ENCODE peak calls at places on chromosomes 13 and 19, in eight cellular contexts. N, M, J, Y, O, W, Z and K are unnamed samples.

GRCh38 chr19:14337510-14337909 is 43.7 kb upstream of the ADGRE5 start:
- DNase-seq in N (no peak), M (no peak), J (no peak), Y (no peak), O (no peak), W (no peak), Z (peak), K (peak)

GRCh38 chr19:55418185-55418584 is 10.6 kb upstream of the UBE2S start:
- DNase-seq in N (no peak), M (no peak), J (peak), Y (no peak), O (no peak), W (peak), Z (peak), K (peak)

GRCh38 chr13:111652676-111653075 is 332.2 kb downstream of the TEX29 start:
- DNase-seq in N (no peak), M (no peak), J (no peak), Y (no peak), O (no peak), W (no peak), Z (no peak), K (no peak)

GRCh38 chr13:44455781-44456180 is 82.2 kb downstream of the SERP2 start:
- DNase-seq in N (no peak), M (no peak), J (no peak), Y (no peak), O (no peak), W (no peak), Z (no peak), K (no peak)

GRCh38 chr13:60372141-60372540 is 24.9 kb upstream of the TDRD3 start:
- DNase-seq in N (no peak), M (no peak), J (no peak), Y (no peak), O (no peak), W (no peak), Z (no peak), K (no peak)

GRCh38 chr19:5290336-5291262 is 50.0 kb downstream of the PTPRS start:
- DNase-seq in N (no peak), M (peak), J (no peak), Y (no peak), O (peak), W (no peak), Z (no peak), K (no peak)

GRCh38 chr19:6225232-6225635 is 54.5 kb downstream of the MLLT1 start:
- DNase-seq in N (no peak), M (no peak), J (no peak), Y (no peak), O (no peak), W (no peak), Z (no peak), K (no peak)

GRCh38 chr13:31096624-31097302 is 64.9 kb downstream of the HSPH1 start:
- DNase-seq in N (no peak), M (no peak), J (no peak), Y (no peak), O (peak), W (no peak), Z (no peak), K (no peak)

GRCh38 chr13:75345191-75345590 is 136.8 kb downstream of the TBC1D4 start:
- DNase-seq in N (no peak), M (no peak), J (peak), Y (no peak), O (no peak), W (no peak), Z (peak), K (no peak)

GRCh38 chr13:21544515-21544914 is 59.5 kb downstream of the MICU2 start:
- DNase-seq in N (no peak), M (no peak), J (no peak), Y (no peak), O (no peak), W (no peak), Z (no peak), K (no peak)

GRCh38 chr19:5547881-5548280 is 19.9 kb downstream of the TINCR start:
- DNase-seq in N (peak), M (no peak), J (no peak), Y (peak), O (no peak), W (no peak), Z (peak), K (peak)

GRCh38 chr19:53432088-53432661 is 391 bp downstream of the ZNF761 start:
- DNase-seq in N (no peak), M (peak), J (peak), Y (no peak), O (peak), W (peak), Z (peak), K (no peak)

GRCh38 chr19:8731428-8732169 is 10.2 kb downstream of the OR2Z1 start:
- DNase-seq in N (no peak), M (no peak), J (no peak), Y (no peak), O (no peak), W (no peak), Z (no peak), K (no peak)

GRCh38 chr19:18152444-18152816 is 533 bp upstream of the PIK3R2 start:
- DNase-seq in N (peak), M (peak), J (peak), Y (peak), O (peak), W (peak), Z (peak), K (peak)

GRCh38 chr13:20387441-20387971 is 138.2 kb downstream of the CRYL1 start:
- DNase-seq in N (no peak), M (no peak), J (peak), Y (no peak), O (no peak), W (no peak), Z (peak), K (no peak)

GRCh38 chr19:19662866-19663291 is 597 bp downstream of the ATP13A1 start:
- DNase-seq in N (no peak), M (no peak), J (no peak), Y (no peak), O (no peak), W (no peak), Z (peak), K (no peak)

GRCh38 chr19:925912-926594 is at the start of gene ARID3A:
- DNase-seq in N (no peak), M (peak), J (peak), Y (no peak), O (no peak), W (no peak), Z (peak), K (no peak)

GRCh38 chr19:44304659-44305193 is at the start of gene ZNF235:
- DNase-seq in N (peak), M (peak), J (peak), Y (peak), O (peak), W (peak), Z (peak), K (peak)

GRCh38 chr19:37698216-37698615 is 21.3 kb downstream of the ZNF607 start:
- DNase-seq in N (no peak), M (no peak), J (peak), Y (no peak), O (no peak), W (no peak), Z (peak), K (no peak)

GRCh38 chr13:77729502-77730221 is 32.2 kb downstream of the SLAIN1 start:
- DNase-seq in N (no peak), M (no peak), J (no peak), Y (no peak), O (no peak), W (no peak), Z (no peak), K (no peak)

GRCh38 chr19:44891016-44891882 is at the start of gene TOMM40:
- DNase-seq in N (peak), M (no peak), J (peak), Y (peak), O (no peak), W (no peak), Z (peak), K (no peak)

GRCh38 chr19:33410915-33411401 is 37.4 kb downstream of the CEBPG start:
- DNase-seq in N (no peak), M (no peak), J (no peak), Y (no peak), O (peak), W (no peak), Z (no peak), K (no peak)

GRCh38 chr13:98800078-98800477 is 47.6 kb upstream of the SLC15A1 start:
- DNase-seq in N (no peak), M (no peak), J (no peak), Y (no peak), O (peak), W (no peak), Z (no peak), K (no peak)

GRCh38 chr19:10372698-10373097 is 7.7 kb downstream of the TYK2 start:
- DNase-seq in N (no peak), M (no peak), J (no peak), Y (no peak), O (no peak), W (no peak), Z (no peak), K (no peak)